ENCODE peak calls at places on chromosomes 3 and 15, in four cellular contexts. B, L, A and V are unnamed samples.

GRCh38 chr3:39275963-39276593 is 3.8 kb downstream of the CX3CR1 start:
- DNase-seq in B (no peak), L (no peak), A (no peak), V (no peak)

GRCh38 chr15:70190296-70190695 is 92.6 kb upstream of the TLE3 start:
- DNase-seq in B (no peak), L (no peak), A (no peak), V (no peak)

GRCh38 chr15:45394681-45395080 is 16.3 kb upstream of the GATM start:
- DNase-seq in B (no peak), L (no peak), A (no peak), V (no peak)

GRCh38 chr3:58536501-58537411 is at the start of gene ACOX2:
- DNase-seq in B (no peak), L (no peak), A (no peak), V (peak; percentile 73)

GRCh38 chr3:12541625-12542024 is 3.7 kb downstream of the MKRN2OS start:
- DNase-seq in B (no peak), L (no peak), A (no peak), V (no peak)

GRCh38 chr3:59812188-59812587 is 762.4 kb upstream of the CFAP20DC start:
- DNase-seq in B (no peak), L (no peak), A (no peak), V (no peak)

GRCh38 chr3:10547413-10547812 is 42.0 kb upstream of the ATP2B2 start:
- DNase-seq in B (no peak), L (no peak), A (no peak), V (no peak)

GRCh38 chr3:58585994-58586393 is 8.8 kb upstream of the FAM107A start:
- DNase-seq in B (no peak), L (no peak), A (no peak), V (no peak)

GRCh38 chr3:64340636-64341240 is 115.5 kb upstream of the PRICKLE2 start:
- DNase-seq in B (no peak), L (no peak), A (no peak), V (peak; percentile 61)

GRCh38 chr3:20511863-20512262 is 325.9 kb upstream of the SGO1 start:
- DNase-seq in B (no peak), L (peak; percentile 14), A (no peak), V (peak; percentile 52)